ENCODE peak calls at places on chromosomes 13 and 19, in five cellular contexts. W, K, O, H and B are unnamed samples.

GRCh38 chr13:40613192-40613818 is 53.1 kb downstream of the FOXO1 start:
- DNase-seq in O (no peak), K (no peak), H (no peak), W (no peak), B (no peak)

GRCh38 chr13:24626449-24626848 is 53.8 kb upstream of the ATP12A start:
- DNase-seq in K (no peak), H (no peak), W (no peak), O (no peak), B (no peak)

GRCh38 chr13:48000559-48001126 is 430 bp downstream of the SUCLA2 start:
- DNase-seq in W (peak), H (no peak), O (no peak), K (peak), B (peak)

GRCh38 chr19:4584670-4585460 is 25.4 kb upstream of the SEMA6B start:
- DNase-seq in O (peak), H (no peak), K (peak), W (peak), B (no peak)

GRCh38 chr13:64054306-64054705 is 2638.7 kb upstream of the PCDH20 start:
- DNase-seq in H (no peak), O (no peak), K (no peak), W (no peak), B (peak)

GRCh38 chr13:106710267-106710666 is 142.3 kb upstream of the ARGLU1 start:
- DNase-seq in W (no peak), O (no peak), K (peak), H (no peak), B (peak)

GRCh38 chr13:110503979-110504499 is 57.5 kb downstream of the RAB20 start:
- DNase-seq in H (no peak), W (no peak), K (no peak), O (no peak), B (no peak)

GRCh38 chr13:45092668-45093067 is 27.6 kb upstream of the GTF2F2 start:
- DNase-seq in W (no peak), H (no peak), O (no peak), K (peak), B (no peak)

GRCh38 chr13:27005556-27005955 is 166.1 kb downstream of the USP12 start:
- DNase-seq in W (no peak), O (no peak), K (no peak), H (no peak), B (no peak)

GRCh38 chr19:47253467-47253881 is 2.9 kb upstream of the CCDC9 start:
- DNase-seq in H (no peak), W (no peak), K (peak), O (peak), B (peak)

GRCh38 chr13:113425931-113426590 is 27.2 kb downstream of the ADPRHL1 start:
- DNase-seq in K (no peak), W (no peak), H (no peak), O (no peak), B (no peak)

GRCh38 chr13:44223785-44224432 is 149.7 kb upstream of the SERP2 start:
- DNase-seq in W (no peak), H (no peak), K (no peak), O (no peak), B (no peak)

GRCh38 chr19:17262557-17262956 is 2.0 kb downstream of the USHBP1 start:
- DNase-seq in H (no peak), O (no peak), K (no peak), W (peak), B (no peak)

GRCh38 chr13:70723732-70724131 is 615.5 kb upstream of the KLHL1 start:
- DNase-seq in O (no peak), K (peak), H (no peak), W (no peak), B (peak)

GRCh38 chr13:109131698-109132257 is 502.4 kb downstream of the MYO16 start:
- DNase-seq in K (peak), H (no peak), W (peak), O (peak), B (peak)

GRCh38 chr19:50602496-50602895 is 34.3 kb upstream of the LRRC4B start:
- DNase-seq in H (no peak), K (no peak), O (no peak), W (no peak), B (no peak)

GRCh38 chr19:41934849-41935374 is 6.7 kb upstream of the ERFL start:
- DNase-seq in W (peak), H (no peak), O (peak), K (peak), B (peak)

GRCh38 chr19:10836478-10837325 is 690 bp upstream of the TMED1 start:
- DNase-seq in K (no peak), W (no peak), O (no peak), H (peak), B (peak)

GRCh38 chr19:1274852-1275259 is 474 bp upstream of the FAM174C start:
- DNase-seq in O (no peak), H (no peak), K (no peak), W (no peak), B (no peak)

GRCh38 chr13:39515231-39515630 is 87.8 kb downstream of the LHFPL6 start:
- DNase-seq in W (no peak), O (peak), H (no peak), K (no peak), B (no peak)

GRCh38 chr19:21143846-21144245 is 2.0 kb downstream of the ZNF431 start:
- DNase-seq in W (no peak), O (no peak), K (no peak), H (no peak), B (no peak)

GRCh38 chr19:47428177-47428894 is 9.0 kb upstream of the MEIS3 start:
- DNase-seq in O (peak), K (peak), H (peak), W (peak), B (peak)

GRCh38 chr13:41751277-41751676 is 209.6 kb downstream of the VWA8 start:
- DNase-seq in O (no peak), H (no peak), K (peak), W (no peak), B (peak)

GRCh38 chr13:79724348-79725103 is 243.6 kb downstream of the NDFIP2 start:
- DNase-seq in K (peak), H (no peak), O (no peak), W (no peak), B (no peak)

GRCh38 chr19:15372470-15372869 is 7.1 kb downstream of the AKAP8 start:
- DNase-seq in H (no peak), W (no peak), O (no peak), K (no peak), B (no peak)

GRCh38 chr13:33617055-33617454 is 200.9 kb upstream of the RFC3 start:
- DNase-seq in H (no peak), W (no peak), K (no peak), O (no peak), B (no peak)

GRCh38 chr19:11384778-11385129 is 640 bp upstream of the EPOR start:
- DNase-seq in O (no peak), H (no peak), W (no peak), K (no peak), B (no peak)

GRCh38 chr19:42540071-42540553 is 11.8 kb upstream of the CEACAM1 start:
- DNase-seq in O (peak), H (no peak), K (no peak), W (no peak), B (no peak)

GRCh38 chr13:40456979-40457553 is 209.4 kb downstream of the FOXO1 start:
- DNase-seq in H (no peak), O (no peak), K (no peak), W (no peak), B (no peak)

GRCh38 chr19:49331616-49332055 is 3.6 kb upstream of the CD37 start:
- DNase-seq in H (no peak), O (peak), K (peak), W (peak), B (peak)

GRCh38 chr19:13102416-13102665 is 317 bp downstream of the LYL1 start:
- DNase-seq in H (no peak), O (no peak), W (no peak), K (no peak), B (no peak)

GRCh38 chr19:13103585-13103923 is 896 bp upstream of the LYL1 start:
- DNase-seq in W (no peak), O (no peak), H (no peak), K (no peak), B (no peak)

GRCh38 chr19:13102666-13103584 is at the start of gene LYL1:
- DNase-seq in K (no peak), W (peak), O (peak), H (no peak), B (no peak)

GRCh38 chr19:13103961-13104847 is 1.5 kb upstream of the LYL1 start:
- DNase-seq in H (no peak), K (peak), W (peak), O (peak), B (no peak)

DNA sequence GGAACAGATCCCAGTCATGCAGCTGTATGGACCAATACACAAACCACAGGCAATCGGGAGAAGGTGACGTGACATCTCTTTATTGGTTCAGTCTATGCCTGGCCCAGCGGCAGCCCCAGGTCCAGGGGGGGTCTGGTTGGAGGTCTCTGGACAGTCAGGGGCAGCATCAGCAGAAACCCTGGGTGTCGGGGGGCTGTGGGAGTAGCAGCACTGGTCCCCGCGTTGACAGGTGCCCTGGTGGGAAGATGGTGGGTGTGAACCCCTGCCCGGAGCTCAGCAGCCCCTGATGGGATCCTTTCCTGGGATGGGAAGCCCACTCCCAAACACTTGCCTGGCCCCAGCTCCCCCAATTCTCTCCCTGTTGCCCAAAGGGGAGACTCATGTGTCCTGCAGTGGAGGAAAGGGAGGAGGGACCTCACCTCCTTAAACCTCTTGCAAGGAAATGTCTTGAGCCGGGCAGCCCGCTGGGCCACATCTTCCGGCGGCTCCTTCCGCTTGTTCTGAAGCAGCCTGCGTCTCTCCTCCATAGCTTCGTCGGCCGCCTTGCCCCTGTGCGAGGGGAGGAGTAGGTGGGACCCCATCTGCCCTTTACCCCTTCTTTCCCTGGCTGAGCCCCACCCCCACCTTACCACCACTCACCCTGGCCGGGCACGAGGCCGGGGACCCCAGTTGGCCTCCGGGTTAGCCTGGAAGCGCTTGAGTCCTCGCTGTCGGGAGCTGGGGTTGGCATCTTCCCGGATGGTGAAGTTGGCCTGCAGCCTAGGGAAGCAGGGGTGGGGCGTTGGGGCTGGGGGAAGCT is 2.4 kb upstream of the LYL1 start:
- DNase-seq in O (no peak), W (peak), K (no peak), H (no peak), B (no peak)
- H3K4me3 ChIP-seq in O (no peak), W (no peak), K (no peak), H (no peak), B (no peak)

GRCh38 chr19:39167461-39168257 is 29.1 kb upstream of the NCCRP1 start:
- DNase-seq in K (no peak), W (peak), H (no peak), O (peak), B (no peak)
- H3K4me3 ChIP-seq in K (no peak), W (no peak), H (no peak), O (no peak), B (no peak)

GRCh38 chr13:97257800-97258799 is 36.0 kb downstream of the MBNL2 start:
- DNase-seq in K (peak), H (peak), O (peak), W (peak), B (peak)
- H3K4me3 ChIP-seq in K (peak), H (no peak), O (no peak), W (no peak), B (no peak)

GRCh38 chr19:55678121-55678671 is 3.2 kb downstream of the EPN1 start:
- DNase-seq in H (no peak), K (no peak), W (no peak), O (no peak), B (no peak)

GRCh38 chr19:55683449-55684261 is 8.6 kb downstream of the EPN1 start:
- DNase-seq in H (no peak), K (no peak), O (no peak), W (no peak), B (no peak)

GRCh38 chr19:55679343-55680257 is 4.6 kb downstream of the EPN1 start:
- DNase-seq in K (no peak), O (no peak), H (no peak), W (no peak), B (no peak)

GRCh38 chr19:55680339-55681130 is 5.5 kb downstream of the EPN1 start:
- DNase-seq in K (no peak), W (no peak), O (no peak), H (no peak), B (no peak)

DNA sequence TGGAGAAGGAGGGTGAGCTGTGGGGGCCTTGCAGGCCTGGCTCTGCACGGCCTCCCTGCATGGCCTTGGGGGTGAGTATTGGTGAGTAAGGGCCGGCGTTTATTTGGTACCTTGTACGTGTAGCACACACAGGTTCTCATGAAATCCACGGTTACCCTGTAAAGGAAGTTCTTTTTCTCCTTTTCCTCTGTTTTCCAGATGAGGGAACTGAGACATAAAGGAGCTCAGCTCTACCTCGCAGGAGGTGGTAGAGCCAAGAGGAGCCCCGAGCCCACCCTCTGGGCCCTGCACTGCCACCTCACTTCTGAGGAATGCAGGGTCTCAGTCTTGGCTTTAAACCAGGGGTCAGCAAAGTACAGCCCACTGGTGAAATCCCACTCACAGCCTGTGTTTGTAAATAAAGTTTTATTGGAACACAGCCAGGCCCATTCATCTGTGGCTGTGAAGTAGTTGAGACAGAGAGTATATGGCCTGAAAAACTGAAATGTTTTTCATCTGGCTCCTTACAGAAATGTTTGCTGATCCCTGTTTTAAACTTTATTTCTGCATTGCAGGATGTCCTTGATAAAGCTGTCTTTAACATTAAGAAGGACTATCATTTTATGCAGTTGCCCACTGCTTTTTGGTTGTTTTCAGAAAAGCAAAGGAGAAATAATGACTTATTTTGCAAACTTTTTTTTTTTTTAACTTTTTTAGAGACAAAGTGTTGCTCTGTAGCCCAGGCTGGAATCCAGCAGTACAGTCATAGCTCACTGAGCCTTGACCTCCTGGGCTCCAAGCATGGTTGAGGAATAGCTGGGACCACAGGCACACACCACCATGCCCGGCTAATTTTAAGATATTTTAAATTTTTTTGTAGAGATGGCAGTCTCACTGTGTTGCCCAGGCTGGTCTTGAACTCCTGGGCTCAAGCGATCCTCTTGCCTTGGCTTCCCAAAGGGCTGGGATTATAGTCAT is 6.4 kb downstream of the EPN1 start:
- DNase-seq in O (no peak), W (no peak), K (peak), H (no peak), B (peak)
- H3K4me3 ChIP-seq in O (no peak), W (no peak), K (no peak), H (no peak), B (no peak)

GRCh38 chr19:46126086-46126485 is 1.6 kb upstream of the IGFL3 start:
- DNase-seq in K (no peak), W (no peak), H (no peak), O (no peak), B (no peak)

GRCh38 chr19:46125447-46125846 is 959 bp upstream of the IGFL3 start:
- DNase-seq in H (no peak), K (no peak), W (no peak), O (no peak), B (no peak)

GRCh38 chr19:46124638-46125115 is at the start of gene IGFL3:
- DNase-seq in K (peak), O (peak), W (no peak), H (no peak), B (peak)
- H3K4me3 ChIP-seq in K (no peak), O (no peak), W (no peak), H (no peak), B (no peak)